ENCODE peak calls at places on chromosomes 6 and 20, in ten cellular contexts. P is IMR-90; S is foreskin fibroblast; A is PC-3; G is right lobe of liver; B is fibroblast of mammary gland; R is HFFc6; N is GM10248; X is CD8-positive, alpha-beta T cell; Y is upper lobe of left lung. Z is an unnamed sample.

GRCh38 chr20:37095108-37095608 is 639 bp downstream of the RBL1 start:
- DNase-seq in P (no peak), S (no peak), A (no peak), G (no peak), B (peak), R (no peak), N (peak), X (peak), Y (no peak), Z (no peak)

GRCh38 chr20:19407731-19408130 is 195.3 kb downstream of the SLC24A3 start:
- DNase-seq in P (no peak), S (no peak), A (peak), G (no peak), B (no peak), R (no peak), N (no peak), X (no peak), Y (peak), Z (peak)

GRCh38 chr6:113277111-113277510 is 580.0 kb upstream of the MARCKS start:
- DNase-seq in P (no peak), S (no peak), A (no peak), G (no peak), B (no peak), R (no peak), N (no peak), X (no peak), Y (no peak), Z (no peak)

GRCh38 chr6:15395087-15395486 is 149.2 kb downstream of the JARID2 start:
- DNase-seq in P (no peak), S (no peak), A (no peak), G (no peak), B (no peak), R (no peak), N (no peak), X (no peak), Y (no peak), Z (no peak)

GRCh38 chr6:107523054-107523791 is 33.3 kb downstream of the SOBP start:
- DNase-seq in P (no peak), S (no peak), A (no peak), G (no peak), B (no peak), R (no peak), N (no peak), X (no peak), Y (peak), Z (no peak)

GRCh38 chr6:17349437-17349836 is 44.0 kb upstream of the CAP2 start:
- DNase-seq in P (peak), S (no peak), A (peak), G (no peak), B (no peak), R (peak), N (no peak), X (no peak), Y (no peak), Z (no peak)

GRCh38 chr6:93177451-93177850 is 241.9 kb downstream of the EPHA7 start:
- DNase-seq in P (no peak), S (no peak), A (no peak), G (no peak), B (no peak), R (no peak), N (no peak), X (no peak), Y (no peak), Z (no peak)

GRCh38 chr6:107066697-107067659 is 39.0 kb downstream of the MTRES1 start:
- DNase-seq in P (peak), S (no peak), A (no peak), G (no peak), B (no peak), R (no peak), N (peak), X (no peak), Y (no peak), Z (no peak)

GRCh38 chr6:16828058-16828457 is 66.8 kb upstream of the ATXN1 start:
- DNase-seq in P (no peak), S (no peak), A (no peak), G (no peak), B (no peak), R (no peak), N (no peak), X (no peak), Y (no peak), Z (no peak)

GRCh38 chr20:47274449-47275108 is 81.9 kb downstream of the ZMYND8 start:
- DNase-seq in P (peak), S (peak), A (peak), G (no peak), B (peak), R (peak), N (peak), X (no peak), Y (peak), Z (peak)

GRCh38 chr20:24953204-24953565 is 4.1 kb downstream of the CST7 start:
- DNase-seq in P (no peak), S (no peak), A (no peak), G (no peak), B (no peak), R (no peak), N (no peak), X (no peak), Y (no peak), Z (no peak)

GRCh38 chr6:136108591-136108990 is 141.5 kb downstream of the MTFR2 start:
- DNase-seq in P (no peak), S (no peak), A (no peak), G (no peak), B (no peak), R (no peak), N (no peak), X (no peak), Y (no peak), Z (no peak)

GRCh38 chr20:47297746-47298145 is 58.8 kb downstream of the ZMYND8 start:
- DNase-seq in P (no peak), S (no peak), A (no peak), G (no peak), B (no peak), R (no peak), N (no peak), X (no peak), Y (no peak), Z (no peak)

GRCh38 chr20:48708116-48708515 is 119.7 kb downstream of the PREX1 start:
- DNase-seq in P (no peak), S (no peak), A (no peak), G (no peak), B (no peak), R (no peak), N (no peak), X (no peak), Y (no peak), Z (no peak)

GRCh38 chr6:111030008-111031006 is 48.5 kb downstream of the RPF2 start:
- DNase-seq in P (no peak), S (peak), A (no peak), G (peak), B (peak), R (no peak), N (no peak), X (no peak), Y (peak), Z (no peak)

GRCh38 chr6:139518556-139519091 is 144.2 kb upstream of the CITED2 start:
- DNase-seq in P (no peak), S (no peak), A (no peak), G (no peak), B (no peak), R (no peak), N (no peak), X (no peak), Y (no peak), Z (no peak)

GRCh38 chr20:50221501-50222323 is 31.1 kb downstream of the CEBPB start:
- DNase-seq in P (peak), S (peak), A (peak), G (peak), B (peak), R (peak), N (no peak), X (no peak), Y (peak), Z (peak)

GRCh38 chr6:7909323-7910276 is 988 bp downstream of the TXNDC5 start:
- DNase-seq in P (peak), S (peak), A (peak), G (peak), B (peak), R (peak), N (peak), X (no peak), Y (peak), Z (no peak)

GRCh38 chr6:111750147-111750546 is 123.1 kb downstream of the FYN start:
- DNase-seq in P (no peak), S (no peak), A (no peak), G (no peak), B (no peak), R (no peak), N (no peak), X (no peak), Y (no peak), Z (no peak)

GRCh38 chr6:80098392-80098791 is 8.1 kb upstream of the BCKDHB start:
- DNase-seq in P (no peak), S (no peak), A (no peak), G (no peak), B (no peak), R (no peak), N (no peak), X (no peak), Y (no peak), Z (no peak)

GRCh38 chr20:11255860-11256259 is 582.1 kb upstream of the JAG1 start:
- DNase-seq in P (no peak), S (no peak), A (no peak), G (no peak), B (no peak), R (no peak), N (no peak), X (no peak), Y (no peak), Z (no peak)

GRCh38 chr6:99294786-99295185 is 54.7 kb downstream of the FAXC start:
- DNase-seq in P (no peak), S (no peak), A (no peak), G (no peak), B (no peak), R (no peak), N (no peak), X (no peak), Y (no peak), Z (no peak)

GRCh38 chr6:106373502-106374239 is 13.2 kb downstream of the CRYBG1 start:
- DNase-seq in P (no peak), S (no peak), A (no peak), G (no peak), B (no peak), R (no peak), N (no peak), X (no peak), Y (no peak), Z (no peak)

GRCh38 chr6:117298941-117299340 is 33.6 kb downstream of the VGLL2 start:
- DNase-seq in P (no peak), S (no peak), A (no peak), G (no peak), B (no peak), R (no peak), N (no peak), X (no peak), Y (no peak), Z (no peak)

GRCh38 chr6:52539607-52540006 is 37.3 kb downstream of the TRAM2 start:
- DNase-seq in P (peak), S (peak), A (peak), G (no peak), B (peak), R (peak), N (no peak), X (no peak), Y (no peak), Z (peak)

GRCh38 chr6:1798303-1798964 is 188.7 kb downstream of the FOXC1 start:
- DNase-seq in P (peak), S (no peak), A (no peak), G (no peak), B (no peak), R (no peak), N (no peak), X (no peak), Y (no peak), Z (no peak)

GRCh38 chr6:135594000-135594399 is 96.5 kb upstream of the AHI1 start:
- DNase-seq in P (no peak), S (no peak), A (no peak), G (no peak), B (no peak), R (no peak), N (no peak), X (no peak), Y (no peak), Z (no peak)

GRCh38 chr20:34300809-34301586 is 2.2 kb downstream of the AHCY start:
- DNase-seq in P (no peak), S (no peak), A (no peak), G (no peak), B (no peak), R (no peak), N (no peak), X (no peak), Y (no peak), Z (no peak)

GRCh38 chr20:34302723-34303528 is at the start of gene AHCY:
- DNase-seq in P (peak), S (peak), A (peak), G (peak), B (peak), R (peak), N (peak), X (peak), Y (peak), Z (peak)

GRCh38 chr20:34301587-34302311 is 1.4 kb downstream of the AHCY start:
- DNase-seq in P (no peak), S (no peak), A (no peak), G (no peak), B (no peak), R (no peak), N (no peak), X (no peak), Y (no peak), Z (no peak)

GRCh38 chr20:34299925-34300806 is 3.0 kb downstream of the AHCY start:
- DNase-seq in P (peak), S (no peak), A (peak), G (no peak), B (peak), R (peak), N (no peak), X (no peak), Y (peak), Z (no peak)

GRCh38 chr20:34302312-34302722 is 838 bp downstream of the AHCY start:
- DNase-seq in P (peak), S (peak), A (peak), G (no peak), B (peak), R (peak), N (no peak), X (no peak), Y (no peak), Z (no peak)
- TF ChIP-seq CTCF in P (no peak), S (no peak), A (no peak), G (no peak), B (no peak), R (peak), N (no peak), X (peak), Y (no peak), Z (peak)

DNA sequence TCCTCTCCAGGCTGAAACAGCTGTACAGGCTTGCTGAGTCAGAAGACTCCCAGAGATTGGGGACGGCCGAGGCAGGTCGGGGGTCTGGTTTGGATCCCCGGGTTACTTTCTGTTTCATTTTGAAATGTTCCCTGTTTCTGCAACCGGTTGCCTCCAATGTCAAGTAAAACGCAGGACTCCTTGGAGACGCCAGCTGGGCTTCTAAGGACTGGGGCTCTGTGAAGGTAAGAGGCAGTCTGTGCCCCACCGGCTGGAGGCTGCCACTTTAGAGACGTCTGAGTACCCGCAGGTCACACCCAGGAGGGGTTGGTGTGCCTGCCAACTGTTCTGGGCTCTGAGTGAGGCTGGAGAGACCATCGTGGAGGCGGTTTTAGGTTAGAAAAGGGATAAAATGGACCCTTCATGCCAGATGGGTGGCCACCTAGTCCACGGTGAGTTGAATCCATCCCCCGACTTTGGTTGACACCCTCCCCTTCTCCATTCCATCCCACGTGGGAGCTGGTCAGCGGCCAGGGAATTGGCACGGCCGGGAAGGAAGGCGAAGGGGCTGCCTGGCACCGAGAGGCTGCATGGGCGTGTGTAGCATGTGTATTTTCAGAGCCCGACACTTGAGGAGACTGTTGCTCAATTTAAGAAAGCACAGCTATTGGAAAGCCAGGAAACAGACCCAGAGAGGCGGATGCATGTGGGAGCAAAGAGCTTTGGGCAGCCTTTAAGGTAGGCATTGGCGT is 240.9 kb downstream of the PHACTR1 start:
- DNase-seq in P (peak), S (peak), A (no peak), G (peak), B (peak), R (peak), N (peak), X (no peak), Y (peak), Z (peak)
- TF ChIP-seq CTCF in P (no peak), S (no peak), A (no peak), G (no peak), B (no peak), R (peak), N (no peak), X (no peak), Y (no peak), Z (no peak)

GRCh38 chr6:151958332-151958731 is 150.8 kb downstream of the ESR1 start:
- DNase-seq in P (no peak), S (peak), A (peak), G (no peak), B (peak), R (peak), N (no peak), X (no peak), Y (no peak), Z (peak)
- TF ChIP-seq CTCF in P (no peak), S (no peak), A (no peak), G (no peak), B (no peak), R (no peak), N (no peak), X (no peak), Y (no peak), Z (peak)

GRCh38 chr6:30571085-30572077 is at the start of gene ABCF1:
- DNase-seq in P (peak), S (peak), A (peak), G (peak), B (peak), R (peak), N (peak), X (peak), Y (peak), Z (peak)

GRCh38 chr6:30572078-30572605 is 900 bp downstream of the ABCF1 start:
- DNase-seq in P (no peak), S (no peak), A (peak), G (no peak), B (no peak), R (no peak), N (no peak), X (no peak), Y (no peak), Z (no peak)

GRCh38 chr6:30570263-30570662 is 979 bp upstream of the ABCF1 start:
- DNase-seq in P (no peak), S (no peak), A (no peak), G (no peak), B (no peak), R (no peak), N (no peak), X (no peak), Y (no peak), Z (no peak)

GRCh38 chr6:30573113-30573512 is 1.9 kb downstream of the ABCF1 start:
- DNase-seq in P (no peak), S (no peak), A (no peak), G (no peak), B (no peak), R (no peak), N (no peak), X (no peak), Y (no peak), Z (no peak)

GRCh38 chr6:30570760-30571084 is 520 bp upstream of the ABCF1 start:
- DNase-seq in P (no peak), S (no peak), A (no peak), G (peak), B (no peak), R (no peak), N (no peak), X (no peak), Y (peak), Z (no peak)
- TF ChIP-seq CTCF in P (no peak), S (no peak), A (no peak), G (no peak), B (no peak), R (no peak), N (no peak), X (no peak), Y (no peak), Z (no peak)

DNA sequence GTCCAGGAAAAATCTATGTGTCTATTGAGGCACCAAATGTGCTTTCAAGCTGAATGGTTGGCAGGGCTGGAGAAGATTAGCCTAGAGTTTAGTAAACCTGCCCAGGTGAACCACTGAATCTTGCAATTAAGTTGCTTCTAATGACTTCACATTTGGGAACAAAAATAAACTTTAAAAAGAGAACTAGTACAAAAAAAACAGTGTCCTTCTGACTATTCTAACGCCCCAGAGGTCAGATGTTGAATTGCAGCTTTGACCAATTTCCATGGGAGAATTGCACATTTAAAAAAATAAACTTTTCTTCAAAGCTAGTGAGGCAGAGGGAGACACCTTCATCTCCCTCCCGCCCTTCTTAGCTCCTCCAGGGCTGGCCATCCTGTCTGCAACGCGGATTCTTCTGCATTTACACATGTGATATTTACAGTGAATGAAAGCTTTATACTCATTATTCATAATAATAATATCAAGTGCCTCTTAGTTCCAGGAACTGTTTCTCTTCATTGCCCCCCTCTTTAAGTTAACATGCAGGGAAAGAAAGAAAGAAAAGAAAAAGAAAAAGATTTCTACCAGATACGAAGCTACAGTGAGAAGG is 270.2 kb downstream of the SMOC2 start:
- DNase-seq in P (no peak), S (no peak), A (no peak), G (no peak), B (peak), R (no peak), N (no peak), X (no peak), Y (no peak), Z (no peak)
- TF ChIP-seq CTCF in P (no peak), S (peak), A (peak), G (peak), B (peak), R (peak), N (no peak), X (no peak), Y (no peak), Z (no peak)

GRCh38 chr20:33181482-33182093 is 13.6 kb downstream of the BPIFA2 start:
- DNase-seq in P (no peak), S (no peak), A (no peak), G (no peak), B (no peak), R (no peak), N (no peak), X (no peak), Y (no peak), Z (no peak)
- TF ChIP-seq CTCF in P (no peak), S (no peak), A (peak), G (no peak), B (no peak), R (peak), N (no peak), X (no peak), Y (no peak), Z (no peak)

DNA sequence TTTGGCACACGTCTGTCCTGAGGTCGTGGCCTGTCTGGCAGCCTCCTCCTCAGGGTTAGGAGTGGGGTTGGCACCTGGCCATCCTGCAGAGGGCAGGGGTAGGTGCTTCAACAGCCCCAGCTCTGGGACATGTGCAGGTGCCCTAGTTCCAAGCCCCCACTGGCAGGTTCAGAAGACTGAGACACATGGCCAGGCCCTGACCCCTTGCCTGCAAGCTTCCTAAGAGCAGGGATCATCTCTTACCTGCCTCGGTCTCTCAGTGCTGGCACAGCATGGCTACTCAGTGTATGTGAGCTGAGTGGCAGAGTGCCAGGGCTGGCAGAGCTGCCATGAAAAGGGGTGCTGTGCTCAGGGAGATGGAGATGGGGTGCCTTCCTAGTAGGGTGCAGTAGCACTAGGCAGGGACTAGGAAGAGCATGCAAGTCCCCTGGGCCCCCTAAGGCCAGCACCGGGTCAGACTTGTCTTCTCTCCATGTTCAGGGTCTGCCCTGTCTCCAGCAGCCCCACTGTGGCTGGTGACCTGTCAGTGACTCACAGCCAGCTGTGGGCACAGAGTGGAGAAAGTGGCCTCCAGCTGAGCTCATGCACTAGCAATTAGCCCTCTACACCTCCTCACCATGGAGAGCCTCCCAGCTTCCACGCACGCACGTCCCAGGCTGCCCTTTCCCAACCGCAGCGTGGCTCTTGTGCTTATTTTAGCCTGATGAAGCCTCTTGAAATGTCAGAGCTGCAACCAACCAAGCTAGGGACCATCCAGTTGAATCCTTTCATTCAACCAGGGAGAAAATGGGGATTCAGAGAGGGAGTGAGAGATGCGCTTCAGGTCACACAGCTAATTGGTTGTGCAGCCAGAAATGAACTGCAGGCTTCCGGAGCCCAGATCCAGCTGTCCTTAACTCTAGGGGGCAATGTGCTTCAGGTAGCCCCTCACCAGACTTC is 116.6 kb downstream of the MRPL14 start:
- DNase-seq in P (peak), S (peak), A (peak), G (peak), B (peak), R (peak), N (no peak), X (no peak), Y (peak), Z (peak)
- TF ChIP-seq CTCF in P (no peak), S (no peak), A (no peak), G (no peak), B (no peak), R (peak), N (no peak), X (no peak), Y (no peak), Z (no peak)

Z was measured in AG09309.